ENCODE peak calls at places on chromosomes 5 and 9, in six cellular contexts. One of them, this sample, is unnamed.

GRCh38 chr9:87831159-87831558 is 51.5 kb upstream of the SPATA31E1 start:
- DNase-seq in mesendoderm: no peak
- DNase-seq in PC-3: no peak
- DNase-seq in mammary epithelial cell: no peak
- DNase-seq in mesenchymal stem cell: no peak
- DNase-seq in fibroblast of lung: no peak
- DNase-seq in this sample: no peak

GRCh38 chr5:180718810-180719453 is 20.9 kb downstream of the OR2Y1 start:
- DNase-seq in mesendoderm: peak
- DNase-seq in PC-3: peak
- DNase-seq in mammary epithelial cell: peak
- DNase-seq in mesenchymal stem cell: peak
- DNase-seq in fibroblast of lung: peak
- DNase-seq in this sample: peak

GRCh38 chr9:84851935-84852585 is 182.5 kb downstream of the NTRK2 start:
- DNase-seq in mesendoderm: peak
- DNase-seq in PC-3: peak
- DNase-seq in mammary epithelial cell: peak
- DNase-seq in mesenchymal stem cell: peak
- DNase-seq in fibroblast of lung: peak
- DNase-seq in this sample: peak

GRCh38 chr9:135448570-135449180 is 30.9 kb upstream of the PPP1R26 start:
- DNase-seq in mesendoderm: no peak
- DNase-seq in PC-3: no peak
- DNase-seq in mammary epithelial cell: no peak
- DNase-seq in mesenchymal stem cell: no peak
- DNase-seq in fibroblast of lung: no peak
- DNase-seq in this sample: no peak

GRCh38 chr5:133026664-133027153 is 360 bp upstream of the ZCCHC10 start:
- DNase-seq in mesendoderm: no peak
- DNase-seq in PC-3: no peak
- DNase-seq in mammary epithelial cell: no peak
- DNase-seq in mesenchymal stem cell: no peak
- DNase-seq in fibroblast of lung: no peak
- DNase-seq in this sample: no peak

GRCh38 chr5:88930336-88930735 is 47.4 kb upstream of the MEF2C start:
- DNase-seq in mesendoderm: no peak
- DNase-seq in PC-3: no peak
- DNase-seq in mammary epithelial cell: no peak
- DNase-seq in mesenchymal stem cell: no peak
- DNase-seq in fibroblast of lung: no peak
- DNase-seq in this sample: no peak

GRCh38 chr5:52708463-52708862 is 79.3 kb upstream of the ITGA1 start:
- DNase-seq in mesendoderm: no peak
- DNase-seq in PC-3: no peak
- DNase-seq in mammary epithelial cell: no peak
- DNase-seq in mesenchymal stem cell: peak
- DNase-seq in fibroblast of lung: no peak
- DNase-seq in this sample: no peak

GRCh38 chr5:97998946-97999345 is 774.5 kb upstream of the RGMB start:
- DNase-seq in mesendoderm: no peak
- DNase-seq in PC-3: no peak
- DNase-seq in mammary epithelial cell: no peak
- DNase-seq in mesenchymal stem cell: peak
- DNase-seq in fibroblast of lung: peak
- DNase-seq in this sample: no peak

GRCh38 chr5:111364992-111365391 is 140.8 kb downstream of the CAMK4 start:
- DNase-seq in mesendoderm: peak
- DNase-seq in PC-3: peak
- DNase-seq in mammary epithelial cell: peak
- DNase-seq in mesenchymal stem cell: peak
- DNase-seq in fibroblast of lung: peak
- DNase-seq in this sample: peak

GRCh38 chr9:127783111-127783621 is 2.7 kb upstream of the CDK9 start:
- DNase-seq in mesendoderm: no peak
- DNase-seq in PC-3: no peak
- DNase-seq in mammary epithelial cell: no peak
- DNase-seq in mesenchymal stem cell: no peak
- DNase-seq in fibroblast of lung: no peak
- DNase-seq in this sample: no peak

GRCh38 chr5:123089971-123090640 is 1.1 kb downstream of the PRDM6 start:
- DNase-seq in mesendoderm: peak
- DNase-seq in PC-3: no peak
- DNase-seq in mammary epithelial cell: no peak
- DNase-seq in mesenchymal stem cell: peak
- DNase-seq in fibroblast of lung: no peak
- DNase-seq in this sample: peak

GRCh38 chr9:6877671-6878161 is 119.9 kb downstream of the KDM4C start:
- DNase-seq in mesendoderm: peak
- DNase-seq in PC-3: peak
- DNase-seq in mammary epithelial cell: peak
- DNase-seq in mesenchymal stem cell: peak
- DNase-seq in fibroblast of lung: no peak
- DNase-seq in this sample: no peak

GRCh38 chr5:87154191-87154590 is 113.5 kb upstream of the RASA1 start:
- DNase-seq in mesendoderm: no peak
- DNase-seq in PC-3: no peak
- DNase-seq in mammary epithelial cell: no peak
- DNase-seq in mesenchymal stem cell: no peak
- DNase-seq in fibroblast of lung: no peak
- DNase-seq in this sample: no peak

GRCh38 chr9:104923289-104923688 is 4.7 kb downstream of the ABCA1 start:
- DNase-seq in mesendoderm: no peak
- DNase-seq in PC-3: no peak
- DNase-seq in mammary epithelial cell: no peak
- DNase-seq in mesenchymal stem cell: no peak
- DNase-seq in fibroblast of lung: peak
- DNase-seq in this sample: no peak

GRCh38 chr5:9546973-9547947 is 1.4 kb upstream of the SEMA5A start:
- DNase-seq in mesendoderm: peak
- DNase-seq in PC-3: no peak
- DNase-seq in mammary epithelial cell: peak
- DNase-seq in mesenchymal stem cell: peak
- DNase-seq in fibroblast of lung: peak
- DNase-seq in this sample: peak

GRCh38 chr5:57476743-57477142 is 5.9 kb downstream of the ACTBL2 start:
- DNase-seq in mesendoderm: no peak
- DNase-seq in PC-3: no peak
- DNase-seq in mammary epithelial cell: no peak
- DNase-seq in mesenchymal stem cell: no peak
- DNase-seq in fibroblast of lung: no peak
- DNase-seq in this sample: no peak

GRCh38 chr5:174622067-174622466 is 102.3 kb upstream of the MSX2 start:
- DNase-seq in mesendoderm: no peak
- DNase-seq in PC-3: no peak
- DNase-seq in mammary epithelial cell: no peak
- DNase-seq in mesenchymal stem cell: no peak
- DNase-seq in fibroblast of lung: no peak
- DNase-seq in this sample: no peak

GRCh38 chr9:15389173-15389572 is 33.5 kb upstream of the SNAPC3 start:
- DNase-seq in mesendoderm: peak
- DNase-seq in PC-3: no peak
- DNase-seq in mammary epithelial cell: no peak
- DNase-seq in mesenchymal stem cell: no peak
- DNase-seq in fibroblast of lung: no peak
- DNase-seq in this sample: no peak

GRCh38 chr5:126531543-126532120 is 63.4 kb downstream of the ALDH7A1 start:
- DNase-seq in mesendoderm: no peak
- DNase-seq in PC-3: no peak
- DNase-seq in mammary epithelial cell: peak
- DNase-seq in mesenchymal stem cell: peak
- DNase-seq in fibroblast of lung: peak
- DNase-seq in this sample: no peak

DNA sequence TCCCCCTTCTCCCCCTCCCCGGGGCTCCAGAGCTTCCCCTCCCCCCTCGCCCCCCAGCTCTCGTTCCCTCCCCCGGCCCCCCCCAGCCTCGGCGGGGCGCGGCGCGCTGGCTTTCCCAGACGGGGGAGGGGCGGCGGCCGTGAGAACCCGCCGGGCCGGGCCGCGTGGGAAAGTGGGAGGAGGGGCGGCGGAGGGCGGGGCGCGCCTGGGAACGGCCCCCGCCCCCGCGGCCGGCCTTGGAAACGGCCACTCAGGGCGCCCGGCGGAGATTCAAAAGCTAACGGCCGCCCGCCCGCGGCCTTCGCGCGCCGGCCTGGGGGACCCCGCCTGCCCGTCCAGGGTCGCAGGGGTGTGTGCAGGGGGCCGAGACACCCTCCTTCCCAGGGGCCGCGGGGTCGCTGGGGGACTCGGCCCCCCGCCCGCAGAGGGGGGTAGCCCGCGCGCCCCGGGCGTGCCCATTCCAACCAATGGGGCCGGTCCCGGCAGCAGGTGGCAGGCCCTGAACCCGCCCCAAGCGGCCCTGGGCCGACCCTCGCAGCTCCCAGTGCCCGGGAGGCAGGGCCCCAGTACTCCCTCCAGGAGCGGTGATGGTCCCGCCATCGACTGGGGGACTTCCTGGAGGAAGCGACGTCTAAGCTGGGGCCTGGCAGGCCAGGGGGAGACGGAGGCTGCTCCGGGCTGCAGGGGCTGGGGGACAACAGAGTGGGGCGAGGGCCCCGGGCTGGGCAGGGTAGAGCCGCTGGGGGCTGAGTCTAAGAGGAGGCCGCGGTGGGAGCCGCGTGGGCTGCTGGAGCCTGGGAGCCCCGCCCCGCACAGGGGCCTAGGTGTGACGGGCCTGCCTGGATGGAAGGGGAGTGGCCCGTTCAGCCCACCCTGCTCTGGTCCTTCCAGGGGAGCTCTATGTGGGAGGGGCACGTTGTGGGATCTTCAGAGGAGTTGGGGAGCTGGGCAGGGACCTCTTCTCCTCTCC is 14.2 kb upstream of the NRARP start:
- DNase-seq in mesendoderm: no peak
- DNase-seq in PC-3: peak
- DNase-seq in mammary epithelial cell: peak
- DNase-seq in mesenchymal stem cell: peak
- DNase-seq in fibroblast of lung: no peak
- DNase-seq in this sample: peak
- H3K4me3 ChIP-seq in mesendoderm: no peak
- H3K4me3 ChIP-seq in PC-3: peak
- H3K4me3 ChIP-seq in mammary epithelial cell: no peak
- H3K4me3 ChIP-seq in mesenchymal stem cell: no peak
- H3K4me3 ChIP-seq in fibroblast of lung: no peak
- H3K4me3 ChIP-seq in this sample: peak

DNA sequence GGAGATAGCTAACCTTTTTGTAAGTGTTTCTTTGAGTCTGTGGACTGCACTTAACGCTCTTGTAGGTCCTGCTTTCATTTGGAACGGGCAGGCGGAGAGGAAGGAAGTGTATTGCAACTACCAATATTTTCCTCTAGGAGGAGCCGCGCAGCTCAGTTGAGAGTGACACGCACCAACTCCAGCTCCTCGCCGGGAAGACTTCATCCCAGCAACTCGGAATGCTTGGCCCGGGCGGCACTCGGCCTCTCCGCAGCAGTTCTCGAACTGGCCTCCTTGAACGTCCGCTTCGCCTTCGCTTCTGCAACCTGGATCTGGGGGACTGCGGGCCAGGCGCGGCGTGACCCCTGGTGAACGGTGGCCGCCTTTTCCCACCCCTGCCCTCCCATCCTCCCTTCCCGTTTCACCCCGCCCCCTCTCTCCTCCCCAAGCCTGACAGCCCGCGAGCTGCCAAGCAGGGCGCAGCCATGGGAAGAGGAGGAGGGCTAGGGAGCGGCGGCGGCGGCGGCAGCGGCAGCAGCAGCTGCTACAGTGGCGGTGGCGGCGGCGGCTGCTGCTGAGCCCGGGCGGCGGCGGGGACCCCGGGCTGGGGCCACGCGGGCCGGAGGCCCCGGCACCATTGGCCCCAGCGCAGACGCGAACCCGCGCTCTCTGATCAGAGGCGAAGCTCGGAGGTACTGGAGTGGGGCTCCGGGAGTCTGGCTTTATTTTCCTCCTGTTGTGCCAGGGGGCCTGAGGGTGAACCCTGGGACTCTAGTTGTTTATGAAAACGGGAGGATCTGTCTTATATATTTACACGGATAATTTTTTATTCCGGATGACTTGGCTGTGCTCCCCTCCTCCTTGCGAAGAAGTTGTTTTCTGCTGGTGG is at the start of gene GHR:
- DNase-seq in mesendoderm: peak
- DNase-seq in PC-3: peak
- DNase-seq in mammary epithelial cell: peak
- DNase-seq in mesenchymal stem cell: peak
- DNase-seq in fibroblast of lung: peak
- DNase-seq in this sample: peak
- H3K4me2 ChIP-seq in mesendoderm: peak
- H3K4me2 ChIP-seq in PC-3: peak
- H3K4me2 ChIP-seq in mammary epithelial cell: peak
- H3K4me2 ChIP-seq in mesenchymal stem cell: peak
- H3K4me2 ChIP-seq in fibroblast of lung: peak
- H3K4me2 ChIP-seq in this sample: peak

GRCh38 chr9:20040991-20041606 is 252.3 kb upstream of the SLC24A2 start:
- DNase-seq in mesendoderm: peak
- DNase-seq in PC-3: no peak
- DNase-seq in mammary epithelial cell: no peak
- DNase-seq in mesenchymal stem cell: no peak
- DNase-seq in fibroblast of lung: peak
- DNase-seq in this sample: no peak
- H3K4me3 ChIP-seq in mesendoderm: no peak
- H3K4me3 ChIP-seq in PC-3: no peak
- H3K4me3 ChIP-seq in mammary epithelial cell: no peak
- H3K4me3 ChIP-seq in mesenchymal stem cell: no peak
- H3K4me3 ChIP-seq in fibroblast of lung: no peak
- H3K4me3 ChIP-seq in this sample: no peak

GRCh38 chr9:101354143-101354764 is 30.6 kb downstream of the BAAT start:
- DNase-seq in mesendoderm: no peak
- DNase-seq in PC-3: peak
- DNase-seq in mammary epithelial cell: peak
- DNase-seq in mesenchymal stem cell: no peak
- DNase-seq in fibroblast of lung: no peak
- DNase-seq in this sample: peak
- H3K4me2 ChIP-seq in mesendoderm: no peak
- H3K4me2 ChIP-seq in PC-3: no peak
- H3K4me2 ChIP-seq in mammary epithelial cell: no peak
- H3K4me2 ChIP-seq in mesenchymal stem cell: no peak
- H3K4me2 ChIP-seq in fibroblast of lung: no peak
- H3K4me2 ChIP-seq in this sample: peak

GRCh38 chr5:55600536-55601208 is 65.9 kb upstream of the PLPP1 start:
- DNase-seq in mesendoderm: peak
- DNase-seq in PC-3: peak
- DNase-seq in mammary epithelial cell: no peak
- DNase-seq in mesenchymal stem cell: peak
- DNase-seq in fibroblast of lung: peak
- DNase-seq in this sample: peak
- H3K4me3 ChIP-seq in mesendoderm: no peak
- H3K4me3 ChIP-seq in PC-3: peak
- H3K4me3 ChIP-seq in mammary epithelial cell: no peak
- H3K4me3 ChIP-seq in mesenchymal stem cell: peak
- H3K4me3 ChIP-seq in fibroblast of lung: no peak
- H3K4me3 ChIP-seq in this sample: no peak

GRCh38 chr5:94544784-94545318 is 73.6 kb downstream of the KIAA0825 start:
- DNase-seq in mesendoderm: no peak
- DNase-seq in PC-3: no peak
- DNase-seq in mammary epithelial cell: no peak
- DNase-seq in mesenchymal stem cell: no peak
- DNase-seq in fibroblast of lung: no peak
- DNase-seq in this sample: no peak
- H3K4me2 ChIP-seq in mesendoderm: no peak
- H3K4me2 ChIP-seq in PC-3: no peak
- H3K4me2 ChIP-seq in mammary epithelial cell: no peak
- H3K4me2 ChIP-seq in mesenchymal stem cell: no peak
- H3K4me2 ChIP-seq in fibroblast of lung: no peak
- H3K4me2 ChIP-seq in this sample: no peak

GRCh38 chr5:61160497-61160896 is 1.8 kb downstream of the SMIM15 start:
- DNase-seq in mesendoderm: no peak
- DNase-seq in PC-3: no peak
- DNase-seq in mammary epithelial cell: no peak
- DNase-seq in mesenchymal stem cell: no peak
- DNase-seq in fibroblast of lung: no peak
- DNase-seq in this sample: no peak
- H3K4me3 ChIP-seq in mesendoderm: no peak
- H3K4me3 ChIP-seq in PC-3: peak
- H3K4me3 ChIP-seq in mammary epithelial cell: no peak
- H3K4me3 ChIP-seq in mesenchymal stem cell: peak
- H3K4me3 ChIP-seq in fibroblast of lung: peak
- H3K4me3 ChIP-seq in this sample: no peak

This sample was measured in hepatocyte.